ENCODE peak calls at places on chromosomes 4 and X, in four cellular contexts. U is NCI-H1105; G is stimulated activated CD4-positive, alpha-beta T cell treated with anti-CD3 and anti-CD28 coated beads, TNF-alpha, amount 100 ng/mL, for 48 hours; E is AG09319. V is an unnamed sample.

GRCh38 chr4:128601992-128602695 is 207.4 kb upstream of the JADE1 start:
- DNase-seq in U (no peak), G (no peak), E (no peak), V (no peak)

GRCh38 chr4:75708218-75708691 is 16.1 kb upstream of the USO1 start:
- DNase-seq in U (no peak), G (no peak), E (no peak), V (no peak)

GRCh38 chr4:93199492-93199891 is 629.1 kb upstream of the ATOH1 start:
- DNase-seq in U (peak), G (no peak), E (no peak), V (peak)

GRCh38 chr4:122086338-122086737 is 65.8 kb upstream of the BLTP1 start:
- DNase-seq in U (peak), G (no peak), E (no peak), V (peak)

GRCh38 chrX:33307954-33308353 is 96.6 kb upstream of the DMD start:
- DNase-seq in U (no peak), G (no peak), E (no peak), V (no peak)

GRCh38 chr4:7041851-7042696 is 1.1 kb upstream of the TADA2B start:
- DNase-seq in U (peak), G (no peak), E (no peak), V (peak)

GRCh38 chr4:22389240-22389871 is 126.5 kb downstream of the ADGRA3 start:
- DNase-seq in U (peak), G (no peak), E (peak), V (peak)

GRCh38 chr4:52657630-52658501 is 1.2 kb downstream of the USP46 start:
- DNase-seq in U (no peak), G (no peak), E (peak), V (no peak)

GRCh38 chrX:110561036-110561435 is 202.4 kb downstream of the RTL9 start:
- DNase-seq in U (no peak), G (no peak), E (no peak), V (no peak)

GRCh38 chr4:141587897-141588296 is 48.5 kb upstream of the IL15 start:
- DNase-seq in U (no peak), G (no peak), E (no peak), V (no peak)

GRCh38 chrX:19535481-19535880 is 20.2 kb upstream of the MAP3K15 start:
- DNase-seq in U (no peak), G (no peak), E (no peak), V (peak)

GRCh38 chrX:13341491-13342101 is 21.7 kb upstream of the ATXN3L start:
- DNase-seq in U (no peak), G (no peak), E (no peak), V (no peak)

GRCh38 chr4:19698961-19699360 is 552.7 kb upstream of the SLIT2 start:
- DNase-seq in U (no peak), G (no peak), E (no peak), V (no peak)

GRCh38 chr4:108287834-108288413 is 119.2 kb upstream of the LEF1 start:
- DNase-seq in U (peak), G (no peak), E (no peak), V (no peak)

GRCh38 chrX:155216940-155217450 is 735 bp downstream of the VBP1 start:
- DNase-seq in U (no peak), G (no peak), E (no peak), V (peak)

GRCh38 chr4:169092889-169093522 is 83.0 kb upstream of the CBR4 start:
- DNase-seq in U (no peak), G (no peak), E (no peak), V (no peak)

GRCh38 chr4:140635606-140636005 is 66.8 kb upstream of the UCP1 start:
- DNase-seq in U (no peak), G (no peak), E (no peak), V (no peak)

GRCh38 chrX:54540289-54540688 is 10.3 kb downstream of the GNL3L start:
- DNase-seq in U (no peak), G (no peak), E (no peak), V (no peak)

GRCh38 chr4:136768925-136769275 is 763.4 kb downstream of the PCDH18 start:
- DNase-seq in U (no peak), G (no peak), E (no peak), V (no peak)

GRCh38 chr4:7759221-7759620 is 180.4 kb downstream of the AFAP1 start:
- DNase-seq in U (no peak), G (peak), E (no peak), V (no peak)

GRCh38 chrX:102044496-102044895 is 81.0 kb upstream of the TCEAL2 start:
- DNase-seq in U (no peak), G (no peak), E (no peak), V (no peak)

GRCh38 chrX:39519213-39519544 is 578.6 kb downstream of the BCOR start:
- DNase-seq in U (peak), G (no peak), E (no peak), V (peak)

GRCh38 chr4:148044889-148045352 is 313.0 kb downstream of the ARHGAP10 start:
- DNase-seq in U (no peak), G (no peak), E (peak), V (no peak)